ENCODE peak calls at places on chromosome 17, in seven cellular contexts. One of them, this sample, is unnamed.

GRCh38 chr17:17205368-17206148 is 575 bp downstream of the PLD6 start:
- DNase-seq in IMR-90: peak
- DNase-seq in A549: peak
- DNase-seq in NB4: peak
- DNase-seq in stomach: peak
- DNase-seq in ovary: peak
- DNase-seq in uterus: peak
- DNase-seq in this sample: peak

GRCh38 chr17:45905812-45906211 is 11.5 kb downstream of the MAPT start:
- DNase-seq in uterus: no peak
- DNase-seq in A549: no peak
- DNase-seq in ovary: no peak
- DNase-seq in IMR-90: no peak
- DNase-seq in NB4: no peak
- DNase-seq in stomach: no peak
- DNase-seq in this sample: no peak

GRCh38 chr17:63399856-63400255 is 46.2 kb downstream of the CYB561 start:
- DNase-seq in NB4: no peak
- DNase-seq in A549: no peak
- DNase-seq in stomach: peak
- DNase-seq in uterus: peak
- DNase-seq in ovary: peak
- DNase-seq in IMR-90: peak
- DNase-seq in this sample: no peak

GRCh38 chr17:68733241-68734176 is 132.3 kb upstream of the FAM20A start:
- DNase-seq in uterus: no peak
- DNase-seq in stomach: peak
- DNase-seq in ovary: peak
- DNase-seq in NB4: no peak
- DNase-seq in A549: no peak
- DNase-seq in IMR-90: peak
- DNase-seq in this sample: no peak

GRCh38 chr17:42247734-42248133 is 28.5 kb downstream of the STAT5B start:
- DNase-seq in uterus: peak
- DNase-seq in stomach: no peak
- DNase-seq in NB4: peak
- DNase-seq in IMR-90: peak
- DNase-seq in ovary: no peak
- DNase-seq in A549: no peak
- DNase-seq in this sample: no peak

GRCh38 chr17:79834575-79835469 is 4.4 kb downstream of the CBX4 start:
- DNase-seq in stomach: no peak
- DNase-seq in IMR-90: no peak
- DNase-seq in uterus: no peak
- DNase-seq in ovary: no peak
- DNase-seq in A549: no peak
- DNase-seq in NB4: peak
- DNase-seq in this sample: no peak

GRCh38 chr17:2853111-2853721 is 57.0 kb downstream of the RAP1GAP2 start:
- DNase-seq in IMR-90: peak
- DNase-seq in A549: peak
- DNase-seq in uterus: peak
- DNase-seq in ovary: peak
- DNase-seq in stomach: peak
- DNase-seq in NB4: peak
- DNase-seq in this sample: no peak

GRCh38 chr17:55285340-55286301 is 20.9 kb downstream of the HLF start:
- DNase-seq in NB4: no peak
- DNase-seq in ovary: peak
- DNase-seq in A549: no peak
- DNase-seq in uterus: peak
- DNase-seq in IMR-90: peak
- DNase-seq in stomach: peak
- DNase-seq in this sample: peak

GRCh38 chr17:30521766-30522165 is 44.6 kb downstream of the GOSR1 start:
- DNase-seq in IMR-90: no peak
- DNase-seq in stomach: no peak
- DNase-seq in NB4: no peak
- DNase-seq in ovary: no peak
- DNase-seq in uterus: no peak
- DNase-seq in A549: no peak
- DNase-seq in this sample: no peak

GRCh38 chr17:77959216-77959925 is 868 bp downstream of the TNRC6C start:
- DNase-seq in ovary: peak
- DNase-seq in A549: peak
- DNase-seq in stomach: peak
- DNase-seq in IMR-90: peak
- DNase-seq in NB4: peak
- DNase-seq in uterus: no peak
- DNase-seq in this sample: no peak

GRCh38 chr17:49760296-49760695 is 3.6 kb downstream of the FAM117A start:
- DNase-seq in A549: no peak
- DNase-seq in uterus: no peak
- DNase-seq in NB4: no peak
- DNase-seq in IMR-90: no peak
- DNase-seq in stomach: no peak
- DNase-seq in ovary: no peak
- DNase-seq in this sample: no peak

GRCh38 chr17:42122371-42123303 is at the start of gene HSPB9:
- DNase-seq in uterus: no peak
- DNase-seq in NB4: no peak
- DNase-seq in ovary: peak
- DNase-seq in IMR-90: no peak
- DNase-seq in A549: no peak
- DNase-seq in stomach: peak
- DNase-seq in this sample: no peak

GRCh38 chr17:29143894-29144293 is 36.3 kb downstream of the MYO18A start:
- DNase-seq in NB4: peak
- DNase-seq in IMR-90: peak
- DNase-seq in ovary: no peak
- DNase-seq in stomach: no peak
- DNase-seq in A549: peak
- DNase-seq in uterus: no peak
- DNase-seq in this sample: no peak

GRCh38 chr17:78870621-78871020 is 30.0 kb upstream of the USP36 start:
- DNase-seq in uterus: no peak
- DNase-seq in IMR-90: no peak
- DNase-seq in NB4: no peak
- DNase-seq in stomach: no peak
- DNase-seq in ovary: no peak
- DNase-seq in A549: no peak
- DNase-seq in this sample: no peak

DNA sequence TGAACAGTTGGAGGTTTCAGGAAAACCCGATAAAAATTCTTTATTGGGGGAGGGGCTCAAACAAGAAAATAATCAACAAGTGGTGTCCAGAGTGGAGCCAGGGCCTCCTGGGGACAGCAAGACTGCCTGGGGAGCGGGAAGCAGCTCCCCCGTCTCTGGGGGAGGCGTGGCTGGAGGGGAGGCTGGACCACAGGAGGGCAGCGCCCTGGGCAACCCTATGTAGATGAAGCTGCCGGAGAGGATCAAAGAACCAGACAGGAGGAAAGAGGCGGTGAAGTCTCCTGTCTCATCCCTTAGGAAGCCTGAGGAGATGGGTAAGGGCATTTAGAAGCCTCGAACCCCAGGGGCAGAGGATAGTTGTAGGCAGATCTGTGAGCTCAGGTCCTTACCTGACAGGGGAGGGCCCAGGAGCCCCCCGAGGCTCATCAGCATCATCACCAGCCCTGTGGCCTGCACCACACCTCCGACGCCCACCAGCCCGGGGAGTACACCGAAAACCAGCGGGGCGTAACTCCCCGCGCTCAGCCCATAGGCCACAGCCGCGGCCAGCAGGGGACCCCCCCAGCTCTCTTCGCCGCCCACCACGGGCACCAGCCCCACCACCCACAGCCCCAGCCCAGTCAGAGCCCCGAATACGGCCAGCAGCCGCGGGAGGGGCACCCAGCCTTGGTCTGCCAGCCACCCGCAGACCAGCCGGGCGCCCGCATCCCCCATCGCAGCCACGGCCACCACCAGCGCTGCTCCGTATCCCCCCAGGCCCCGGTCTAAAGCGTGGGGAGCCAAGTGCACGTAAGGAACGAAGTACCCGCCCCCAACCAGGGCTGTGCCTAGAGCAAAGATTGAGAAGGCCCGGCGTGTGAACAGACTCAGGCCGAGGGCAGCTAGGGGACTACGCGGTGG is 2.0 kb downstream of the SLC16A11 start:
- DNase-seq in NB4: no peak
- DNase-seq in uterus: no peak
- DNase-seq in stomach: no peak
- DNase-seq in IMR-90: no peak
- DNase-seq in ovary: peak
- DNase-seq in A549: no peak
- DNase-seq in this sample: no peak
- H3K4me3 ChIP-seq in NB4: no peak
- H3K4me3 ChIP-seq in uterus: no peak
- H3K4me3 ChIP-seq in stomach: peak
- H3K4me3 ChIP-seq in IMR-90: no peak
- H3K4me3 ChIP-seq in ovary: peak
- H3K4me3 ChIP-seq in A549: no peak
- H3K4me3 ChIP-seq in this sample: no peak

DNA sequence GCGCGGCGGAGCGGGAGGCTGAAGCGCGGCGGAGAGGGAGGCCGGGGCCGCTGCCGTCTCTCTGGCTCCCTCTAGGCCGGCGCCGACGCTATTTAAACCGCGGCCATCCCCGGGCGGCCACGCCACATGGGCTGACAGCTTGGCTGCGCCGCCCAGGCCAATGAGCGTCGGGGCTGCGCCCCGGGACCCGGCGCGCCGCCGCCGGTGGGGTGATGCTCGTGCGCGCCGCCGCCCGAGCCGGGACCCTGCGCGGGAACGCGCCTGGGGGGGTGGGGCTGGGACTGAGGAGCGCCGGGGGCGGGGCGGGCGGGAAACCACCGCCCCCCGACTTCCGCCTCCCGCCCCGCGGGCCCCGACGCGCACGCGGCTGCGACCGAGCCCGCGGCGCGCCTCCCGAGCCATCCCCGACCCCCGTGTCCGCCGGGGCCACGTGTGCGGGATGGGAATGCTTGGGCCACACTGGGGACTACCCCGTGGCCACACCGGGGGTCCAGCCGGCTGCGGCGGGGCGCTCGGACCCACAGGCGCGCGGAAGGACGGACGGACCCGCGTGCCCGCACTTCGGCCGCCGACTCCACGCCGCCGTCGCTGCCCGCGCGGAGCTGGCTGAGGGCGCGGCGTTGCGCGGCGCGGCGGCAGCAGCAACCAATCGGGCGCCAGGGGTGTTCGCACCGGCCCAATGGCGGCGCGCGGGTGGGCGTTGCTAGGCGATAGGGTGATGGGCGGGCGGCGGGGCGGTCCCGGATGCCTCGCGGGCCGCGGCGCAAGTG is at the start of gene FASN:
- DNase-seq in stomach: peak
- DNase-seq in uterus: peak
- DNase-seq in ovary: peak
- DNase-seq in A549: peak
- DNase-seq in NB4: peak
- DNase-seq in IMR-90: peak
- DNase-seq in this sample: peak
- TF ChIP-seq POLR2A in stomach: no peak
- TF ChIP-seq POLR2A in uterus: peak
- TF ChIP-seq POLR2A in ovary: peak
- TF ChIP-seq POLR2A in A549: peak
- TF ChIP-seq POLR2A in NB4: peak
- TF ChIP-seq POLR2A in IMR-90: peak
- TF ChIP-seq POLR2A in this sample: peak

DNA sequence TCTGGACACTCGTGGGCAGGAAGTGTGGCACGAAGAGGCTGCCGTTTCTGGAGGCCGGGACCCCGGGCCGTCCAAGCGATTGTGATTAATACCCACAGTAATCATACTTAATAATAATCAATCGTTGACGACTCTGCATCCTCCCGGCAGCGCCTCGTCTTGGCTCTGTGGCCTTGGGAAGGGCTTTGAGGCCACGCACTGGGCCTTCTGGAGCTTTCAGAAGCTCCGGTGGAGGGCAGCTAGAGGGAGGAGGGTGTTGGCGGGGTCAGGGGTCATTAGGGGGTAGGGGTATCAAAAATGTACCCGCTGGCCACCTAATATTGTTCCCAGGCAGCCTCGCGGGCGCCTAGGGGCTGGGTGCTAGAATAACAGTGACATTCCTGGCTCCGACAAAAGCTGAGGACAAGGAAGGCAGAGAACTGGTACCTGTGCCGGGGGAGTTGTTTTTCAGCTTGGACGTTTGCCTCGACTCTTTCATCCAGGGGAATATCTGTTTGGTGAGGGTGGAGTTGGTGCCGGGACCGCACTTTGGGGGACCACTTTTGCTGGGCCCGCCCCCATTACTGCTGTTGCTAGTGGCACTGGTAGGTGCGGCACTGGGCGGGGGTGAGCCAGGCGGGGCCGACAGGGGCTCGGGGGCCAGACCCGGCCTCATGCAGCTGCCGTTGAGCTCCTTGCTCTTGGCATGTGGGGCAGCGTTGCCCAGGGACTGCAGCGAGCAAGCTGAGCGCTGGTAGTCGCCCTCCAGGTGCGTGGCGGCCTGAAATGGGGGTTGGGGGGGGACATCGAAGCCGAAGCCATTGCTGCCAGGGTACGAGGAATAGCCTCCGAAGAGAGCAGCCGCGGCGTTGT is 6.9 kb upstream of the HOXB2 start:
- DNase-seq in A549: no peak
- DNase-seq in NB4: no peak
- DNase-seq in ovary: no peak
- DNase-seq in stomach: no peak
- DNase-seq in uterus: no peak
- DNase-seq in IMR-90: peak
- DNase-seq in this sample: no peak
- H3K4me3 ChIP-seq in A549: no peak
- H3K4me3 ChIP-seq in NB4: no peak
- H3K4me3 ChIP-seq in ovary: no peak
- H3K4me3 ChIP-seq in stomach: peak
- H3K4me3 ChIP-seq in uterus: no peak
- H3K4me3 ChIP-seq in IMR-90: peak
- H3K4me3 ChIP-seq in this sample: no peak

DNA sequence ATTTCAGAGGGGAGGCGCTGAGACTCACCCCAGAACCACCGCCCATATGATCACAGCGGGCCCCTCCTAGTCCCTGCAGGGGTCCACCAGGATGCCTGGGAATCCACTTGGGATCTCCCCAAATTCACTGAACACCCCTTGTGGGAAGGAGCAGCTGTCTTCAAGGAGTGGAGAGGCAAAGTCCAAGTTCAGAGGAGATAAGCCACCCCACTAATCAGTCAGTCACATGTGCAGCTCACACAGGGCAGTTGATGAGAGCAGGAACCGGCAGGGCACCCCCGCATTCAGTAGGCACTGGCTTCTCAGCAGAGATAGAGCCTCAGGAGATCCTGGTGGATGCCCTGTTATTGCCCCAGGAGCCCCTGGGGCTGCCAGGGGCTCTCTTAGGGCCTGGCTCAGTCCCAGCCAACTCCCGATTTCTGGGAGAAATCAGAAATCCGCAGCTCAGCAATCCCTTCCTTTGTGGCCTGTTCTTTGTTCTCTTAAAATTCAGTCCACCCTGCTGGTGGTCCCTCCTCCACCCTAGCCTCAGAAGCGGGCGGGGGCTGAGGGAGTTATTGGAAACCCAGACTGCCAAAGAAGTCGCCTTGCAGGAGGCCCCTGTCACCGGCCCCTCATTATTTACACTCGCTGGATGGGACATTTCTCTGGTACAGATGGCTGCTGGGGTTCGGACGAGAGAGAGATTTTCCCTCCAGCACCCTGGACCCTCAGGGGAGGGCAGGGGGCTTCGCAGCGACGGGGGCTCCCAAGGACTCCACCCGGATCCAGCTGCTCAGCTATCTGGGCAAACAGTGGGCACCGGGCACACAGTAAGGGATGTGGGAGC is 1.9 kb downstream of the CDC42EP4 start:
- DNase-seq in uterus: no peak
- DNase-seq in IMR-90: no peak
- DNase-seq in A549: no peak
- DNase-seq in ovary: no peak
- DNase-seq in stomach: peak
- DNase-seq in NB4: peak
- DNase-seq in this sample: no peak
- TF ChIP-seq POLR2A in uterus: no peak
- TF ChIP-seq POLR2A in IMR-90: no peak
- TF ChIP-seq POLR2A in A549: no peak
- TF ChIP-seq POLR2A in ovary: no peak
- TF ChIP-seq POLR2A in stomach: no peak
- TF ChIP-seq POLR2A in NB4: no peak
- TF ChIP-seq POLR2A in this sample: no peak